ENCODE peak calls at places on chromosomes 4 and X, in five cellular contexts. F is OCI-LY7, P is breast epithelium, J is vagina, Y is GM23248. T is an unnamed sample.
A peak's percentile ranks its signal among the peaks of the same experiment; 100 is the strongest.

GRCh38 chr4:10117424-10118354 is 1.1 kb upstream of the WDR1 start:
- DNase-seq in P (no peak), F (peak; percentile 63), J (no peak), Y (peak; percentile 39), T (no peak)

GRCh38 chr4:183588169-183588675 is 70.8 kb downstream of the RWDD4 start:
- DNase-seq in J (no peak), Y (peak; percentile 47), P (no peak), F (no peak), T (no peak)

GRCh38 chr4:8709729-8710360 is 117.3 kb downstream of the CPZ start:
- DNase-seq in J (no peak), Y (no peak), P (peak; percentile 33), F (no peak), T (no peak)

GRCh38 chrX:49627030-49627777 is 28.4 kb downstream of the GAGE1 start:
- DNase-seq in Y (peak; percentile 4), P (no peak), F (no peak), J (no peak), T (peak; percentile 1)

GRCh38 chr4:113450681-113451080 is 310.9 kb downstream of the CAMK2D start:
- DNase-seq in Y (no peak), P (no peak), J (no peak), F (no peak), T (no peak)

GRCh38 chrX:101450951-101451350 is 34.3 kb upstream of the ARMCX4 start:
- DNase-seq in F (no peak), P (no peak), Y (peak; percentile 53), J (no peak), T (no peak)

GRCh38 chrX:67612231-67612630 is 68.4 kb downstream of the AR start:
- DNase-seq in F (no peak), Y (peak; percentile 27), J (no peak), P (no peak), T (no peak)

GRCh38 chrX:111098874-111099273 is 2.9 kb downstream of the PAK3 start:
- DNase-seq in Y (peak; percentile 1), J (no peak), F (peak; percentile 23), P (no peak), T (peak; percentile 63)

GRCh38 chrX:69152398-69152797 is 12.9 kb downstream of the PJA1 start:
- DNase-seq in F (no peak), J (peak; percentile 72), Y (peak; percentile 43), P (no peak), T (no peak)

GRCh38 chr4:55354648-55355047 is 8.6 kb downstream of the SRD5A3 start:
- DNase-seq in J (no peak), F (no peak), P (no peak), Y (no peak), T (no peak)

GRCh38 chrX:140503714-140504351 is 1.0 kb downstream of the SOX3 start:
- DNase-seq in Y (peak; percentile 48), F (no peak), J (no peak), P (no peak), T (no peak)

GRCh38 chr4:72376901-72377300 is 192.1 kb downstream of the ADAMTS3 start:
- DNase-seq in J (no peak), F (no peak), P (no peak), Y (peak; percentile 22), T (no peak)

GRCh38 chrX:70485466-70485865 is 40.8 kb downstream of the DLG3 start:
- DNase-seq in Y (no peak), J (no peak), F (no peak), P (no peak), T (no peak)

GRCh38 chrX:46573331-46573895 is at the start of gene CHST7:
- DNase-seq in F (peak; percentile 77), J (no peak), Y (peak; percentile 81), P (no peak), T (peak; percentile 62)

GRCh38 chr4:181138116-181138515 is 1105.1 kb upstream of the TENM3 start:
- DNase-seq in F (no peak), P (no peak), Y (no peak), J (no peak), T (no peak)

DNA sequence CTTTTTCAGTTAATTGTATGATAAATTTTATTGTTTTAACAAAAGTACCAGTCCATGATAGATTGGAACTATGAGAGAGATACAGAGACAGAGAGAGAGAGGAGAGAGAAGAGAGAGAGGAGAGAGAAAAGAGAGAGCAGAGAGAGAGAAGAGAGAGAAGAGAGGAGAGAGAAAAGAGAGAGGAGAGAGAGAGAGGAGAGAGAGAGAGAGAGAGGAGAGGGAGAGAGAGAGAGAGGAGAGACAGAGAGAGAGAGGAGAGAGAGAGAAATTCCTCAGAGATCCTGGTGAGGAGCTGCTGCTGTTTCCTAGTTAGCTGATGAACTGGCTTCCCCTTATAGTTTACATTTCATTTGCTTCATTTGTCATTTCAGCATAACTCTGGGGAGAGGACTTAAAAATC is 10.6 kb downstream of the CTAG1A start:
- DNase-seq in P (no peak), J (no peak), F (no peak), Y (no peak), T (no peak)
- H3K4me3 ChIP-seq in P (no peak overlapping the region), J (no peak overlapping the region), F (no peak overlapping the region), Y (no peak overlapping the region), T (no peak overlapping the region)

GRCh38 chr4:139154134-139154421 is 22.9 kb downstream of the ELF2 start:
- DNase-seq in P (no peak), Y (no peak), F (no peak), J (no peak), T (no peak)

GRCh38 chr4:139154538-139154937 is 22.5 kb downstream of the ELF2 start:
- DNase-seq in J (no peak), Y (no peak), P (no peak), F (no peak), T (no peak)

GRCh38 chr4:139154952-139155557 is 22.0 kb downstream of the ELF2 start:
- DNase-seq in P (no peak), F (no peak), Y (no peak), J (no peak), T (no peak)

GRCh38 chr4:139152249-139152648 is 24.8 kb downstream of the ELF2 start:
- DNase-seq in J (no peak), F (no peak), P (no peak), Y (no peak), T (no peak)

DNA sequence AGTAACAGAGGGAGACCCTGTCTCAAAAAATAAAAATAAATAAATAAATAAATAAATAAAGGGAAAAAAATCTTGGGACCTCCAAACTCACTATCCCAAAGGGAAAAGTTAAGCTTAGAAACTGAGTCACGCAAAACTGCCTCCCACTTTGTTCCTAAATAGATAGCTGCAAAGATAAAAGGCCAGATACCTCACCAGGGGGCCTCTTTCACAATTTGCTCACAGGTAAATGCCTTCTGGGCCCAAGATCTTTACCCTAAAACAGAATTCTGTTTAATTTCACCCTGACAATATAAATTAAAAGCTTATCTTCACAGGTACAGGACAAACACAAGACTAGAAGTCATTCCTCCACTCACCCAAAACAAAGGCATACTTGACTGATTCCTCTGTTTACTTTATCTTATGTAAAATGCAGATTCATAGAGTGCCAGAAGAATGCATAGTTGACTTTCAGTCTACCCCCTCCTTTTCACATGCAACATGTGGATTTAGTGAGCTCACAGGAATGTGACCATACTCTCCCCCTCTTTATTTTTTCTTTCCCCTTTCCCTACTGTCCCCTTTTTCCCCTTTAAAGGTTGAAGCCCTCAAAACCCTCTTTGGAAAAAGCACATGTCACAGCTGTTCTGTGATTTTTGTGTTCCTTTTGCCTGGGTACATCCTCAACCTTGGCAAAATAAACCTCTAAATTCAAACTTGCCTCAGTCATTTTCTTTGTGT is 23.4 kb downstream of the ELF2 start:
- DNase-seq in P (no peak), F (no peak), J (no peak), Y (no peak), T (no peak)
- H3K4me1 ChIP-seq in P (no peaks in the 10 kb centered on the region), F (no peaks in the 10 kb centered on the region), J (peaks cover 6% of the 10 kb centered on the region), Y (peaks cover 10% of the 10 kb centered on the region), T (no peaks in the 10 kb centered on the region)

DNA sequence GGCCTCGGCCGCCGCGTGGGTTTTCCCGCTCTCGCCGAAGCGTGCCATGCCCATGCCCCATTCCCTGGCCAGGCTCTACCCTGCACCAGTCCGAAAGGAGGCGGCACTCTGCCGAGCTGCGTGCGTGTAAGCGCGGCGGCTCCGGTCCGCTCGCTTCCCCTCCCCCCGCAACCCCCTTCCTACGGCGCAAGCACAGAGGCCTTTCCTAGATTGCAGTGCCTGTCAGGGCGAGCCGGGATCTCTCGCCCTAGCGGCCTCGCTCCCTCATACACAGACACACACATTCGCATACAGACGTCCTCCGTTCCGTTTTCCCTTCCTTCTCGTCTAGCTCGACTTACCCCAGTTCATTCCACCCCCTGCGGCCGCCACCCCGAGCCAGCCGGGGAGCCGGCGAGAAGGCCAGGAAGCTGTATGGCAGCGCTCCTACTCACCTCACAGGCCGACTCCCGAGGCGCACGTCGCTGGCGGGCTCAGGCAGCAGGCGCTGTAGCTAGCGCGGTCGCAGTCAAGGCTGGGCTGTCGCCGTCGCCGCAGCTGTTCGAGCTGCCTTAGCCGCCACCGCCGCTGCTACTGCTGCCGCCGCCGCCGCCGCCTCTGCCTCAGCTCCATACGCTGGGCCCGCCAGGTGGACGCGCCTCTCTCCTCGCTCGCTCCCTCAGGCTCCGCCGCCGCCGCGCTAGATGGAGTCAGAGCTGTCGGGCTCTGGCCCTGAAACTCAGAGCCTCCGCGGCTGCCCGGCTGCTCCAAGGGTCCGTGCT is 623 bp downstream of the NEXMIF start:
- DNase-seq in Y (peak; percentile 12), J (no peak), F (no peak), P (peak; percentile 47), T (no peak)
- H3K4me3 ChIP-seq in Y (peak overlapping the region; percentile 55), J (peak overlapping the region; percentile 43), F (no peak overlapping the region), P (peak overlapping the region; percentile 54), T (no peak overlapping the region)

DNA sequence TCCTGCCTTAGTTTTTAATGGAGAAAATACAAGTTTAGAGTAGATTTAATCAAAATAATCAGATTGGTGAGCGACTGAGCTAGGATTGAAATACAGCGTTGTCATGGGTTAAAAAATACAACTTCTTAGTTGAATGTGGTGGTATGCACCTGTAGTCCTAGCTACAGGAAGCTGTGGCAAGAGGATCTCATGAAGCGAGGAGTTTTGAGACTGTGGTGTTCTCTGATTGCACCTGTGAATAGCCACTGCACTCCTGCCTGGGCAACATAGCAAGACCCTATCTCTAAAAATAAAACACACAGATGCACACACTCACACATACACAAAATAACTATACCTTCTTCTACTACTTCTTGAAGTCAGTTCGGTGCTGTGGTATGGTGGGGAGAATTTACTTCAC is 19.8 kb upstream of the GBA3 start:
- DNase-seq in F (no peak), J (no peak), Y (no peak), P (no peak), T (no peak)
- H3K4me1 ChIP-seq in F (no peaks in the 10 kb centered on the region), J (no peaks in the 10 kb centered on the region), Y (no peaks in the 10 kb centered on the region), P (no peaks in the 10 kb centered on the region), T (no peaks in the 10 kb centered on the region)